ENCODE peak calls at places on chromosomes 16 and 17, in nine cellular contexts. O is foreskin keratinocyte; M is lower lobe of right lung; S is activated CD8-positive, alpha-beta memory T cell treated with anti-CD3 and anti-CD28 coated beads, Interleukin-2, amount 10 ng/mL, durations not matched to agents 7 days and 5 days; N is left colon; G is right cardiac atrium; H is T-helper 17 cell; J is heart left ventricle; F is upper lobe of right lung. I is an unnamed sample.

GRCh38 chr16:50722410-50722737 is 19.5 kb upstream of the CYLD start:
- ATAC-seq in O (no peak), M (no peak), S (no peak), N (no peak), G (no peak), H (no peak), J (no peak), F (no peak), I (no peak)

GRCh38 chr16:53031323-53031942 is 21.3 kb downstream of the CHD9NB start:
- ATAC-seq in O (no peak), M (peak; percentile 26), S (no peak), N (peak; percentile 68), G (peak; percentile 45), H (no peak), J (no peak), F (peak; percentile 45), I (peak; percentile 63)

GRCh38 chr17:75810216-75810615 is 25.6 kb downstream of the UNK start:
- ATAC-seq in O (no peak), M (no peak), S (no peak), N (peak; percentile 98), G (no peak), H (no peak), J (no peak), F (no peak), I (peak; percentile 75)

GRCh38 chr16:73093146-73094144 is 45.5 kb upstream of the ZFHX3 start:
- ATAC-seq in O (no peak), M (no peak), S (no peak), N (no peak), G (peak; percentile 49), H (no peak), J (peak; percentile 67), F (no peak), I (no peak)

GRCh38 chr17:8359769-8360168 is 16.7 kb downstream of the KRABD2 start:
- ATAC-seq in O (peak; percentile 98), M (no peak), S (no peak), N (no peak), G (peak; percentile 19), H (no peak), J (peak; percentile 92), F (no peak), I (peak; percentile 42)

GRCh38 chr16:50594332-50595260 is 46.4 kb downstream of the NKD1 start:
- ATAC-seq in O (no peak), M (no peak), S (no peak), N (no peak), G (no peak), H (no peak), J (no peak), F (no peak), I (no peak)

GRCh38 chr17:8392674-8393469 is 4.8 kb downstream of the RNF222 start:
- ATAC-seq in O (no peak), M (peak; percentile 24), S (no peak), N (no peak), G (peak; percentile 37), H (no peak), J (no peak), F (peak; percentile 27), I (no peak)

GRCh38 chr16:70570967-70571570 is 47.5 kb downstream of the SF3B3 start:
- ATAC-seq in O (no peak), M (peak; percentile 60), S (no peak), N (no peak), G (no peak), H (no peak), J (no peak), F (peak; percentile 45), I (no peak)

GRCh38 chr16:23296994-23297393 is 5.1 kb upstream of the SCNN1B start:
- ATAC-seq in O (peak; percentile 23), M (peak; percentile 69), S (no peak), N (peak; percentile 28), G (no peak), H (no peak), J (no peak), F (peak; percentile 82), I (peak; percentile 74)

GRCh38 chr17:4938670-4939553 is 934 bp downstream of the SLC25A11 start:
- ATAC-seq in O (no peak), M (no peak), S (no peak), N (peak; percentile 6), G (no peak), H (no peak), J (no peak), F (no peak), I (no peak)

GRCh38 chr17:21510686-21511367 is 134.7 kb downstream of the KCNJ12 start:
- ATAC-seq in O (no peak), M (peak; percentile 30), S (no peak), N (peak; percentile 48), G (peak; percentile 32), H (peak; percentile 34), J (no peak), F (no peak), I (no peak)